ENCODE peak calls at places on chromosomes 3 and 15, in seven cellular contexts. B is thoracic aorta, W is lung, A is stomach, H is cardiac muscle cell, U is sigmoid colon, Q is A673. X is an unnamed sample.

GRCh38 chr3:168087539-168087938 is 8.2 kb downstream of the GOLIM4 start:
- DNase-seq in B (no peak), W (no peak), A (no peak), H (no peak), U (no peak), Q (no peak), X (no peak)

GRCh38 chr15:80121546-80121945 is 31.3 kb upstream of the FAH start:
- DNase-seq in B (no peak), W (no peak), A (no peak), H (no peak), U (no peak), Q (peak), X (no peak)

GRCh38 chr15:89171136-89172072 is 50.0 kb downstream of the RLBP1 start:
- DNase-seq in B (no peak), W (peak), A (peak), H (peak), U (peak), Q (peak), X (peak)

GRCh38 chr3:139388077-139388476 is 1.4 kb downstream of the COPB2 start:
- DNase-seq in B (no peak), W (no peak), A (no peak), H (no peak), U (no peak), Q (no peak), X (no peak)

GRCh38 chr15:47756872-47757271 is 39.6 kb downstream of the SEMA6D start:
- DNase-seq in B (peak), W (no peak), A (no peak), H (peak), U (no peak), Q (peak), X (peak)

GRCh38 chr3:29145370-29145769 is 135.5 kb upstream of the RBMS3 start:
- DNase-seq in B (no peak), W (no peak), A (no peak), H (no peak), U (no peak), Q (no peak), X (no peak)

GRCh38 chr15:77060560-77060959 is 10.3 kb downstream of the TSPAN3 start:
- DNase-seq in B (no peak), W (no peak), A (no peak), H (peak), U (no peak), Q (no peak), X (peak)

GRCh38 chr15:92846716-92847115 is 53.4 kb upstream of the CHD2 start:
- DNase-seq in B (no peak), W (no peak), A (no peak), H (peak), U (no peak), Q (no peak), X (no peak)

GRCh38 chr15:40352221-40352901 is 1.5 kb downstream of the PHGR1 start:
- DNase-seq in B (no peak), W (no peak), A (no peak), H (no peak), U (no peak), Q (no peak), X (no peak)

GRCh38 chr3:110180733-110181132 is 843.4 kb upstream of the DPPA4 start:
- DNase-seq in B (no peak), W (no peak), A (no peak), H (peak), U (peak), Q (no peak), X (peak)

GRCh38 chr3:136960838-136961836 is 3.4 kb downstream of the IL20RB start:
- DNase-seq in B (no peak), W (no peak), A (no peak), H (no peak), U (no peak), Q (no peak), X (no peak)

GRCh38 chr3:42701371-42702065 is 1.1 kb downstream of the HHATL start:
- DNase-seq in B (peak), W (peak), A (peak), H (peak), U (no peak), Q (no peak), X (no peak)

GRCh38 chr3:78848392-78849288 is 919.2 kb downstream of the ROBO1 start:
- DNase-seq in B (no peak), W (no peak), A (no peak), H (no peak), U (no peak), Q (no peak), X (no peak)

GRCh38 chr15:64596701-64597468 is 136.5 kb downstream of the ZNF609 start:
- DNase-seq in B (no peak), W (peak), A (no peak), H (peak), U (no peak), Q (peak), X (peak)

GRCh38 chr15:31265871-31266711 is 60.5 kb upstream of the KLF13 start:
- DNase-seq in B (no peak), W (peak), A (peak), H (peak), U (peak), Q (no peak), X (no peak)

GRCh38 chr3:147365196-147366115 is 40.9 kb downstream of the ZIC4 start:
- DNase-seq in B (no peak), W (no peak), A (no peak), H (no peak), U (no peak), Q (no peak), X (no peak)

GRCh38 chr3:37892917-37893595 is 31.4 kb downstream of the CTDSPL start:
- DNase-seq in B (no peak), W (peak), A (no peak), H (peak), U (peak), Q (no peak), X (no peak)

GRCh38 chr3:151228291-151229125 is 25.5 kb upstream of the GPR171 start:
- DNase-seq in B (no peak), W (no peak), A (peak), H (peak), U (no peak), Q (no peak), X (peak)

GRCh38 chr3:50352762-50353161 is 2.1 kb downstream of the CYB561D2 start:
- DNase-seq in B (no peak), W (no peak), A (no peak), H (no peak), U (no peak), Q (no peak), X (no peak)

GRCh38 chr3:175070946-175071345 is 211.8 kb downstream of the NAALADL2 start:
- DNase-seq in B (no peak), W (peak), A (no peak), H (no peak), U (no peak), Q (no peak), X (no peak)

GRCh38 chr15:101464999-101465669 is 24.4 kb downstream of the PCSK6 start:
- DNase-seq in B (no peak), W (no peak), A (no peak), H (no peak), U (peak), Q (no peak), X (no peak)

GRCh38 chr15:48577495-48577894 is 68.0 kb downstream of the FBN1 start:
- DNase-seq in B (no peak), W (no peak), A (no peak), H (no peak), U (no peak), Q (no peak), X (peak)

GRCh38 chr3:123695731-123696640 is 111.1 kb upstream of the HACD2 start:
- DNase-seq in B (no peak), W (no peak), A (no peak), H (peak), U (no peak), Q (no peak), X (no peak)

GRCh38 chr3:144363856-144364255 is 392.2 kb downstream of the DIPK2A start:
- DNase-seq in B (no peak), W (no peak), A (no peak), H (no peak), U (no peak), Q (no peak), X (peak)

GRCh38 chr3:72255736-72256559 is 471.0 kb upstream of the PROK2 start:
- DNase-seq in B (no peak), W (no peak), A (peak), H (peak), U (peak), Q (peak), X (no peak)

GRCh38 chr15:40286061-40286532 is 3.2 kb upstream of the ANKRD63 start:
- DNase-seq in B (no peak), W (no peak), A (no peak), H (no peak), U (no peak), Q (peak), X (no peak)

GRCh38 chr3:46110701-46111493 is 83.6 kb upstream of the XCR1 start:
- DNase-seq in B (no peak), W (peak), A (no peak), H (peak), U (no peak), Q (no peak), X (peak)

GRCh38 chr15:57356636-57357035 is 19.7 kb upstream of the CGNL1 start:
- DNase-seq in B (no peak), W (no peak), A (no peak), H (peak), U (no peak), Q (peak), X (peak)

GRCh38 chr3:185582236-185582635 is 3.9 kb upstream of the SENP2 start:
- DNase-seq in B (no peak), W (no peak), A (no peak), H (no peak), U (no peak), Q (no peak), X (no peak)

GRCh38 chr15:54594115-54594514 is 602.6 kb downstream of the RSL24D1 start:
- DNase-seq in B (no peak), W (no peak), A (no peak), H (no peak), U (no peak), Q (peak), X (no peak)

GRCh38 chr3:51712511-51712931 is 5.7 kb downstream of the GRM2 start:
- DNase-seq in B (no peak), W (no peak), A (peak), H (no peak), U (no peak), Q (no peak), X (no peak)

GRCh38 chr3:60417590-60417989 is 833.7 kb downstream of the FHIT start:
- DNase-seq in B (no peak), W (no peak), A (no peak), H (no peak), U (no peak), Q (no peak), X (no peak)

GRCh38 chr15:60652870-60653269 is 173.9 kb upstream of the ICE2 start:
- DNase-seq in B (no peak), W (no peak), A (no peak), H (no peak), U (no peak), Q (no peak), X (no peak)

GRCh38 chr3:58336135-58336882 is 3.6 kb downstream of the PXK start:
- DNase-seq in B (no peak), W (no peak), A (no peak), H (peak), U (no peak), Q (no peak), X (peak)

GRCh38 chr3:30170681-30171438 is 435.5 kb upstream of the TGFBR2 start:
- DNase-seq in B (no peak), W (no peak), A (no peak), H (no peak), U (no peak), Q (no peak), X (no peak)

GRCh38 chr3:39153977-39154299 is 547 bp upstream of the CSRNP1 start:
- DNase-seq in B (no peak), W (no peak), A (no peak), H (no peak), U (no peak), Q (no peak), X (no peak)
- TF ChIP-seq CTCF in B (peak), W (no peak), A (no peak), H (no peak), U (no peak), Q (no peak), X (no peak)

DNA sequence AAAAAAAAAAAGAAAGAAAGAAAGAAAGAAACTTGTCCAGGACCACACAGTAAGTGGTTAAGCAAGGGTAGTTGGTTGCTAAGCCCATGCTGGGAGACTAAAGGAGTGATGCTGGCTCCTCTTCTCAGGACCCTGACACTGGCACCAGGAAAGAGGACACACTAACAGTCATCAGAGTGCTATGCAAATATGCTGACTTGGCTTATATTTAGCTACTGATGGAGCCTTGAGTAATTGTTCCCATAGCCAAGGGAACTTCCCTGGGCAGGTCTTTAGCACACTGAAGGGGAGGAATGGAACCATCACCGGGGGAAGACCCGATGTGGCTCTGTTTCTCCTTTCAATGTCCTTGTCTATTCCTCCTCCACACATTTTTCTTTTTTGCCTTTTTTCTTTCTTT is 6.3 kb downstream of the TMEM40 start:
- DNase-seq in B (no peak), W (no peak), A (no peak), H (no peak), U (no peak), Q (no peak), X (no peak)
- H3K27ac ChIP-seq in B (no peak), W (no peak), A (no peak), H (no peak), U (no peak), Q (no peak), X (no peak)

GRCh38 chr3:126945171-126945721 is 37.7 kb upstream of the PLXNA1 start:
- DNase-seq in B (no peak), W (no peak), A (no peak), H (no peak), U (peak), Q (no peak), X (no peak)
- TF ChIP-seq CTCF in B (no peak), W (no peak), A (no peak), H (peak), U (no peak), Q (peak), X (peak)

GRCh38 chr3:187293514-187293870 is 2.0 kb upstream of the MASP1 start:
- DNase-seq in B (no peak), W (no peak), A (no peak), H (no peak), U (no peak), Q (no peak), X (no peak)

GRCh38 chr3:187291512-187292132 is at the start of gene MASP1:
- DNase-seq in B (no peak), W (no peak), A (no peak), H (no peak), U (no peak), Q (no peak), X (peak)

GRCh38 chr3:187293977-187294376 is 2.4 kb upstream of the MASP1 start:
- DNase-seq in B (no peak), W (no peak), A (no peak), H (no peak), U (no peak), Q (no peak), X (no peak)

GRCh38 chr3:187292186-187292585 is 649 bp upstream of the MASP1 start:
- DNase-seq in B (no peak), W (no peak), A (no peak), H (no peak), U (no peak), Q (no peak), X (no peak)

DNA sequence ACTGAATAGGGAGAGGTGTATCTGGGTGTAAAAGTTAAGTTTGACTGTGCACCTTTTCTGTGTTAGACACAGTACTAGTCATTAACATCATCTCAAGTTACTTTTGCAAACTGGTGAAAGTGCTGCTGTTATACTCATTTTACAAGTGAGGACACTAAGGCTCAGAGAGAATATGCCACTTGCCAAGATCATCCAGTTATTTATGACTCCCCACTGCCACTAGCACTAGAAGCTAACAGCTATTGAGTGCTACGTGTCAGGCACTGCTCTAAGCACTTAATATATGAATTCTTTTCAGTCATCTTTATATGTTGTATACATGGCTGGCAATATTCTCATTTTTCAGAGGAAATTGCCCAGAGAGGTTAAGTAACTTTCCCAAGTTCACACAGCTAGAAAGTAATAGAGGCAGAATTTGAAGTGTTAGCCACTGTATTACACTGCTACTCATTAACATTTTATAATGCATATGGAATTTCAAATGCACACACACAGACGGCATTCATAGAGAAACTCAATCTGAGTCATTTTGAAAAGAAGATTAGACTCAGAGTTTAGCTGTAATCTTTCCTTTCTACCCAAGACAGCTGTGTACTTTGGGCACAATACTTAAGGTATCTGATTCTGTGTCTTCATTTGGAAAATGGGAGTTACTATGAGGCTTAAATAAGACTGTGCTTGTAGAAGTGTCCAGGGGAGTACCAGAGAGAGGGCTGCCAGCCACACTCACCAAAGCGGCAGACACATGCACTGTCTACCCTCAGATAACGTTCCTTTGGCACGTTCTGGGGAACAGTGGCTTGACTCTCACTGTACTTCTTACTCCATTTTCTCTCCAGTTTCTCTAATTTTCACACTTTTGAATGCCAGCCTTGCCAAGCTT is 1.3 kb upstream of the MASP1 start:
- DNase-seq in B (no peak), W (no peak), A (no peak), H (peak), U (no peak), Q (no peak), X (peak)
- H3K27ac ChIP-seq in B (no peak), W (peak), A (peak), H (peak), U (peak), Q (no peak), X (no peak)

DNA sequence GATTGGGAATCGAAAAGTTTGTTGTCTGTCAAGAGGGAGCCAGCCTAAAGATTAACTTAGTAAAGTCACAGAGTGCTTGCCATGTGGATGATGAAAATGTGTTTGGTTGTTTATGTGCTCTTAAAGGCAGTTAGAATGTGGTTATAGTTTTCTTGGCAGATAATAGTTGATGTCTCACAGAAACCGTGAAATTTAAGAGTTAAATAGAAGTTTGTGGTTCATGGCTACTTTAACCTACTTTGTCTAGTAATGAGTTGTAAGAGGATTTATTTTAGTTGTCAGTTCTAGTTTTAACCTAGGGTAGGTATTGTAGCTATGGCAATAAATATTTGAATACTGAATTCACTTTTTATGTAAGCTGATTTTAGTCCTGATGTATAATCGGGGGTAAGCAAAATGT is 36.4 kb upstream of the EIF3J start:
- DNase-seq in B (no peak), W (no peak), A (no peak), H (no peak), U (no peak), Q (no peak), X (no peak)
- TF ChIP-seq CTCF in B (no peak), W (no peak), A (no peak), H (no peak), U (no peak), Q (no peak), X (no peak)

GRCh38 chr3:48694610-48695051 is 8.9 kb upstream of the NCKIPSD start:
- DNase-seq in B (no peak), W (peak), A (peak), H (peak), U (peak), Q (peak), X (peak)

GRCh38 chr3:48693826-48694225 is 8.1 kb upstream of the NCKIPSD start:
- DNase-seq in B (no peak), W (no peak), A (no peak), H (no peak), U (no peak), Q (no peak), X (no peak)

GRCh38 chr3:48692551-48692950 is 6.8 kb upstream of the NCKIPSD start:
- DNase-seq in B (no peak), W (no peak), A (no peak), H (no peak), U (no peak), Q (no peak), X (no peak)

GRCh38 chr3:48696156-48696555 is 10.4 kb upstream of the NCKIPSD start:
- DNase-seq in B (no peak), W (no peak), A (no peak), H (no peak), U (no peak), Q (no peak), X (no peak)

DNA sequence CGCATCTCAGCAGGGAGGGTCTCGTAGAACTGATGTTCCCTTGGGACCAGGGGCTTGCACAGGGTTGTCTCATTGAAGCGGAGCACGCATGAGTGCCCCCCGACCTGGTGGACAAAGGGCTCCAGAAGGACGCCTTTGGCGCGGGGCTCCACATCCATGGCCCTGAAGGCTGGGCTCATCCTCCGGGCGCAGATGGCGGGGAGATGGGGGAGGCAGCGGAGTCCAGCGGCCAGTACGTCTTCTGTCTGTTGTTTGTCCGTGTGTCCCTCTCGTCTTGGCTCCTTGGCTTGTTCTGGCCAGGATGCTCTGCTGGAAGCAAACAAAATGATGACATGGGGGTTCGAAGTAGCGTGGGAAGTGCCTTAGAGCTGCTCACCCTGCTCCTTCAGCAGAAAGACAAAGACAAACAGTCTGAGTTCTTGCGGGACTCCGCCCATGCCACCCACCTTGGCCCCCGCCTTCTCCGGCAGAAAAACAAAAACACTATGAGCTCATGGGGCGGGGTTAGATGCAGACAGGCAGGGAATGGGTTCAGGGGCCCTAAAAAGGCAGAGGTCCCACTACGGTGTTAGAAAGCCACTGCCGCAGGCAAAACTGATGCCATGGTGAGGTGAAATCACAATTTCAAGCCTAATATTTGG is 9.5 kb upstream of the NCKIPSD start:
- DNase-seq in B (no peak), W (no peak), A (peak), H (peak), U (peak), Q (peak), X (peak)
- H3K27ac ChIP-seq in B (peak), W (peak), A (peak), H (peak), U (peak), Q (no peak), X (peak)

X was measured in brain microvascular endothelial cell.